ENCODE peak calls at places on chromosome 4, in four cellular contexts. U, D, R and X are unnamed samples.

GRCh38 chr4:95693594-95693993 is 144.8 kb upstream of the UNC5C start:
- DNase-seq in U (peak), D (no peak), R (no peak), X (no peak)

GRCh38 chr4:76705497-76705896 is 192.4 kb downstream of the SOWAHB start:
- DNase-seq in U (no peak), D (no peak), R (no peak), X (no peak)

GRCh38 chr4:138952405-138952804 is 63.2 kb upstream of the NOCT start:
- DNase-seq in U (no peak), D (no peak), R (no peak), X (no peak)

GRCh38 chr4:128267745-128268144 is 19.9 kb downstream of the PGRMC2 start:
- DNase-seq in U (no peak), D (no peak), R (no peak), X (no peak)

GRCh38 chr4:41214158-41215146 is at the start of gene APBB2:
- DNase-seq in U (peak), D (peak), R (peak), X (peak)

GRCh38 chr4:35885081-35885480 is 359.2 kb downstream of the ARAP2 start:
- DNase-seq in U (no peak), D (no peak), R (no peak), X (no peak)

GRCh38 chr4:147984065-147984777 is 252.3 kb downstream of the ARHGAP10 start:
- DNase-seq in U (peak), D (no peak), R (no peak), X (no peak)

GRCh38 chr4:55637272-55637820 is 1.2 kb upstream of the NMU start:
- DNase-seq in U (no peak), D (peak), R (no peak), X (no peak)

GRCh38 chr4:139603576-139604387 is 47.8 kb upstream of the SETD7 start:
- DNase-seq in U (peak), D (peak), R (no peak), X (no peak)

GRCh38 chr4:112284662-112285411 is 867 bp downstream of the TIFA start:
- DNase-seq in U (peak), D (peak), R (no peak), X (no peak)

GRCh38 chr4:35247047-35247446 is 997.3 kb downstream of the ARAP2 start:
- DNase-seq in U (no peak), D (no peak), R (no peak), X (no peak)

GRCh38 chr4:3873446-3874415 is 107.5 kb downstream of the ADRA2C start:
- DNase-seq in U (no peak), D (no peak), R (no peak), X (no peak)

GRCh38 chr4:128107766-128108165 is 46.7 kb downstream of the LARP1B start:
- DNase-seq in U (no peak), D (no peak), R (no peak), X (no peak)

GRCh38 chr4:80049402-80049801 is 23.6 kb downstream of the ANTXR2 start:
- DNase-seq in U (no peak), D (peak), R (no peak), X (no peak)

GRCh38 chr4:89868261-89868660 is 26.4 kb upstream of the MMRN1 start:
- DNase-seq in U (peak), D (no peak), R (no peak), X (no peak)